ENCODE peak calls at places on chromosome 1, in five cellular contexts. F is epithelial cell of esophagus, C is Caki2, O is caudate nucleus, T is fibroblast of the conjunctiva. D is an unnamed sample.

GRCh38 chr1:211944733-211945500 is 90.4 kb downstream of the INTS7 start:
- DNase-seq in F (peak), C (peak), T (peak), O (no peak), D (peak)

GRCh38 chr1:201656670-201657032 is 117.7 kb downstream of the NAV1 start:
- DNase-seq in C (no peak), F (no peak), T (peak), O (no peak), D (no peak)

GRCh38 chr1:23593042-23593521 is 33.8 kb upstream of the ID3 start:
- DNase-seq in T (no peak), O (no peak), C (no peak), F (peak), D (no peak)

GRCh38 chr1:17790383-17791054 is 35.4 kb downstream of the ACTL8 start:
- DNase-seq in C (no peak), O (no peak), F (no peak), T (no peak), D (no peak)

GRCh38 chr1:230818881-230819280 is 49.4 kb downstream of the C1orf198 start:
- DNase-seq in T (no peak), O (no peak), C (no peak), F (no peak), D (no peak)

GRCh38 chr1:154819628-154820590 is 50.2 kb downstream of the KCNN3 start:
- DNase-seq in O (no peak), C (no peak), F (peak), T (no peak), D (peak)

GRCh38 chr1:22749919-22750670 is 39.5 kb downstream of the EPHB2 start:
- DNase-seq in O (no peak), F (peak), T (peak), C (peak), D (peak)

GRCh38 chr1:161196111-161196510 is 2.7 kb downstream of the ADAMTS4 start:
- DNase-seq in F (no peak), O (no peak), C (no peak), T (no peak), D (no peak)

GRCh38 chr1:6547301-6547700 is 7.0 kb downstream of the NOL9 start:
- DNase-seq in T (no peak), C (peak), O (no peak), F (peak), D (no peak)